ENCODE peak calls at places on chromosomes 6 and 20, in ten cellular contexts. Y, B, N, T, G, H, C, M, Z and A are unnamed samples. For H3K4me1, the result is how much of the 10 kb centered on the place peaks cover.

GRCh38 chr6:15023448-15023847 is 222.4 kb upstream of the JARID2 start:
- DNase-seq in Y (no peak), H (no peak), T (no peak), Z (no peak), B (no peak), N (no peak), C (no peak), G (no peak), M (no peak), A (no peak)

GRCh38 chr20:51484141-51484815 is 58.2 kb downstream of the NFATC2 start:
- DNase-seq in N (no peak), B (no peak), Y (no peak), G (no peak), M (no peak), C (no peak), T (no peak), Z (no peak), H (no peak), A (no peak)

GRCh38 chr20:63738687-63739128 is 868 bp upstream of the SLC2A4RG start:
- DNase-seq in H (no peak), N (no peak), C (peak), B (peak), T (peak), G (no peak), Y (no peak), M (peak), Z (peak), A (peak)

GRCh38 chr20:37903317-37904007 is 535 bp downstream of the VSTM2L start:
- DNase-seq in Z (no peak), C (no peak), M (no peak), N (no peak), B (peak), Y (no peak), G (no peak), H (no peak), T (no peak), A (no peak)

GRCh38 chr20:62117658-62118057 is 4.6 kb upstream of the LSM14B start:
- DNase-seq in H (no peak), G (no peak), M (no peak), Z (peak), C (peak), B (no peak), N (no peak), T (peak), Y (no peak), A (peak)

GRCh38 chr6:84763397-84764331 is 734 bp downstream of the TBX18 start:
- DNase-seq in H (peak), T (no peak), Z (peak), B (peak), N (peak), M (no peak), Y (peak), C (peak), G (no peak), A (peak)

GRCh38 chr20:32965581-32966373 is 38.5 kb downstream of the SUN5 start:
- DNase-seq in N (no peak), M (peak), H (peak), Y (no peak), Z (no peak), G (no peak), T (peak), B (no peak), C (no peak), A (no peak)

GRCh38 chr6:141988954-141989705 is 143.6 kb upstream of the GJE1 start:
- DNase-seq in C (peak), Y (peak), G (peak), H (peak), M (no peak), B (peak), T (peak), N (peak), Z (no peak), A (no peak)

GRCh38 chr6:165231581-165232276 is 77.7 kb downstream of the C6orf118 start:
- DNase-seq in C (peak), Z (no peak), G (peak), B (peak), Y (no peak), H (peak), T (no peak), M (no peak), N (peak), A (no peak)

GRCh38 chr20:62064788-62065668 is 653 bp downstream of the TAF4 start:
- DNase-seq in G (no peak), B (no peak), Y (no peak), N (no peak), Z (no peak), T (no peak), H (no peak), C (peak), M (no peak), A (no peak)

GRCh38 chr20:10447028-10447427 is 11.9 kb downstream of the SLX4IP start:
- DNase-seq in T (peak), H (no peak), N (peak), M (peak), G (peak), B (no peak), Z (no peak), Y (peak), C (no peak), A (no peak)

GRCh38 chr20:48823960-48824497 is 3.8 kb downstream of the PREX1 start:
- DNase-seq in B (no peak), Z (no peak), M (no peak), H (peak), G (peak), Y (peak), N (no peak), C (no peak), T (no peak), A (peak)

GRCh38 chr6:165515963-165516624 is 146.9 kb downstream of the PDE10A start:
- DNase-seq in T (no peak), Y (peak), N (peak), M (no peak), G (peak), C (no peak), H (no peak), B (no peak), Z (no peak), A (no peak)

GRCh38 chr6:141550471-141550870 is 582.3 kb upstream of the GJE1 start:
- DNase-seq in G (no peak), N (no peak), M (no peak), B (no peak), T (no peak), Y (peak), H (no peak), C (no peak), Z (no peak), A (no peak)

GRCh38 chr6:158861686-158862381 is 42.7 kb upstream of the EZR start:
- DNase-seq in T (no peak), M (no peak), G (peak), Z (no peak), C (no peak), B (no peak), N (no peak), Y (peak), H (no peak), A (no peak)

GRCh38 chr6:155174576-155175174 is 89.1 kb upstream of the CLDN20 start:
- DNase-seq in Y (peak), B (peak), H (peak), T (peak), M (peak), N (peak), G (peak), Z (no peak), C (peak), A (no peak)

GRCh38 chr6:2632368-2632767 is 118.4 kb downstream of the MYLK4 start:
- DNase-seq in Y (peak), Z (no peak), T (no peak), M (no peak), H (no peak), G (no peak), B (no peak), C (no peak), N (no peak), A (peak)

GRCh38 chr6:168365422-168366165 is 46.0 kb upstream of the DACT2 start:
- DNase-seq in C (no peak), N (no peak), Y (no peak), M (no peak), B (no peak), H (no peak), Z (peak), G (no peak), T (no peak), A (no peak)

GRCh38 chr6:129345890-129346289 is 364.1 kb downstream of the ARHGAP18 start:
- DNase-seq in H (no peak), T (no peak), Z (no peak), Y (peak), G (peak), N (no peak), M (no peak), C (no peak), B (no peak), A (no peak)

GRCh38 chr6:32432050-32432450 is 7.6 kb upstream of the HLA-DRA start:
- DNase-seq in C (peak), G (peak), M (no peak), T (peak), Y (peak), Z (no peak), N (peak), B (peak), H (no peak), A (no peak)

GRCh38 chr6:30238178-30238795 is 25.1 kb upstream of the TRIM26 start:
- DNase-seq in Y (peak), T (peak), H (no peak), G (peak), Z (no peak), B (peak), N (peak), C (peak), M (no peak), A (no peak)

GRCh38 chr6:25042599-25042936 is 106.8 kb upstream of the RIPOR2 start:
- DNase-seq in H (no peak), B (peak), Z (no peak), C (no peak), N (no peak), G (peak), T (no peak), M (no peak), Y (no peak), A (no peak)

GRCh38 chr20:25065044-25065624 is 7.2 kb upstream of the ACSS1 start:
- DNase-seq in M (no peak), G (no peak), N (no peak), B (no peak), H (no peak), T (no peak), Z (no peak), C (no peak), Y (no peak), A (peak)

GRCh38 chr20:2387180-2387577 is 6.5 kb downstream of the TGM6 start:
- DNase-seq in H (no peak), Z (no peak), C (peak), M (peak), B (peak), Y (peak), T (no peak), G (peak), N (peak), A (no peak)

GRCh38 chr20:39823239-39823638 is 861.1 kb downstream of the DHX35 start:
- DNase-seq in Y (peak), N (no peak), Z (no peak), M (no peak), B (no peak), G (no peak), C (no peak), H (peak), T (no peak), A (no peak)

GRCh38 chr20:24816431-24816830 is 132.6 kb upstream of the CST7 start:
- DNase-seq in B (no peak), N (no peak), T (no peak), Y (no peak), H (no peak), G (no peak), M (no peak), C (no peak), Z (no peak), A (peak)

GRCh38 chr20:38671186-38671585 is 53.1 kb upstream of the SLC32A1 start:
- DNase-seq in T (no peak), B (peak), Y (no peak), N (no peak), M (no peak), G (no peak), Z (no peak), C (peak), H (no peak), A (no peak)

GRCh38 chr20:50624351-50625016 is 66.9 kb downstream of the RIPOR3 start:
- DNase-seq in Y (no peak), T (no peak), N (no peak), G (peak), B (no peak), M (no peak), Z (no peak), C (no peak), H (no peak), A (no peak)

GRCh38 chr20:37552415-37552814 is 24.7 kb upstream of the BLCAP start:
- DNase-seq in H (no peak), G (peak), N (peak), T (no peak), Z (no peak), M (no peak), C (no peak), Y (peak), B (no peak), A (no peak)

GRCh38 chr6:96089173-96089572 is 73.4 kb downstream of the FUT9 start:
- DNase-seq in G (peak), Y (no peak), C (peak), Z (no peak), H (no peak), M (no peak), N (peak), T (no peak), B (peak), A (no peak)

GRCh38 chr20:44187763-44188709 is 1.0 kb upstream of the JPH2 start:
- DNase-seq in T (no peak), Y (peak), G (peak), H (no peak), Z (no peak), N (no peak), M (no peak), C (no peak), B (no peak), A (peak)
- H3K4me3 ChIP-seq in T (no peak), Y (no peak), G (peak), H (peak), Z (peak), N (peak), M (peak), C (no peak), B (peak), A (no peak)

GRCh38 chr20:34377072-34377847 is 14.2 kb downstream of the ITCH start:
- DNase-seq in N (no peak), T (no peak), G (no peak), Z (no peak), M (no peak), H (no peak), B (no peak), Y (no peak), C (no peak), A (no peak)
- H3K4me1 ChIP-seq in N (under half), T (under half), G (under half), Z (under half), M (under half), H (under half), B (under half), Y (under half), C (under half), A (under half)

GRCh38 chr20:35172434-35172806 is 548 bp downstream of the PROCR start:
- DNase-seq in T (no peak), M (no peak), G (no peak), Y (no peak), H (no peak), B (no peak), N (no peak), Z (no peak), C (no peak), A (no peak)

GRCh38 chr20:35174458-35175216 is 2.8 kb downstream of the PROCR start:
- DNase-seq in G (no peak), B (peak), Y (no peak), M (peak), Z (peak), H (no peak), T (no peak), N (no peak), C (peak), A (peak)

GRCh38 chr20:35171753-35172433 is at the start of gene PROCR:
- DNase-seq in T (no peak), C (peak), Z (peak), H (peak), N (peak), B (peak), G (peak), M (peak), Y (peak), A (peak)

GRCh38 chr20:35173576-35174192 is 1.8 kb downstream of the PROCR start:
- DNase-seq in G (no peak), Z (no peak), Y (no peak), C (no peak), N (no peak), T (no peak), M (no peak), H (no peak), B (no peak), A (no peak)

DNA sequence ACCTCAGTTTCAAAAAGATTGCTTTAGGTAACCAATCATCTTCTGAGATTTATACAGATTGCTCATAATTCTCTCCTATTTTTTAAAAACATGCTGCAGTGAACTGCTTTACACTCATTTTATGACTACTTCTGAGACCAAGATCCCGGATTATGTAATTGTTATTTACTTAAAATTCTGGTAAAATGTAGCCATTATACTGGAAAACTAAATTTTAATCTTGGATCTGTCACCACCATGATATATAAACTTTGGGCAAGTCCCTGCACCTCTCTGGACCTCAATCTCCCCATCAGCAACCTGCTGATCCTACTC is 477 bp upstream of the PROCR start:
- DNase-seq in G (no peak), N (no peak), Z (no peak), T (no peak), C (no peak), B (no peak), M (no peak), Y (no peak), H (no peak), A (no peak)
- H3K4me3 ChIP-seq in G (peak), N (peak), Z (peak), T (no peak), C (peak), B (peak), M (peak), Y (peak), H (peak), A (no peak)

GRCh38 chr6:193180-193579 is 99.1 kb upstream of the DUSP22 start:
- DNase-seq in C (no peak), N (no peak), H (peak), T (no peak), G (no peak), Z (no peak), M (no peak), B (no peak), Y (no peak), A (no peak)
- H3K4me1 ChIP-seq in C (under half), N (under half), H (under half), T (half or more), G (under half), Z (under half), M (under half), B (under half), Y (under half), A (under half)

DNA sequence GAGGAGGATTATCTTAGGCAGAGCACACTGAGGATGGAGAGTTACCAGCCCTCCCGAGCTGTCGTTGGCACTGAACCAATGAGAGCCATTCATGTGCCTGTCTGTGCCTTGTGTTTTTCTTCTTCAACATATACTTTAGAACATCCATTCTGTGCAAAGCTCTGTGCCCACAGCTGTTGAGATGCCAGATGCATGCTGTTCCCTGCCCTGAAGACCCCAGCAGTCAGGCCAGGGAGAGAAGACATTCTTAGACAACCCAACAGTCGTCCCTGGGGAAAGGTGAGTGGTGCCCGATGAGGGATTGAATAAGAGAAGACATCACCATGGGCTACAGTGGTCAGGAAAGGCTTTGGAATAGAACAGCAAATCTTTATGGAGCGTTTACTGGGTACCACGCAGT is 114.1 kb downstream of the NRN1 start:
- DNase-seq in N (no peak), Y (no peak), Z (no peak), C (no peak), M (no peak), H (no peak), B (no peak), G (no peak), T (no peak), A (no peak)
- H3K4me3 ChIP-seq in N (peak), Y (no peak), Z (peak), C (peak), M (no peak), H (no peak), B (peak), G (peak), T (peak), A (no peak)

GRCh38 chr6:33610057-33610456 is 11.1 kb upstream of the ITPR3 start:
- DNase-seq in H (no peak), T (no peak), Y (no peak), G (no peak), Z (no peak), N (no peak), M (no peak), B (no peak), C (no peak), A (no peak)
- H3K4me1 ChIP-seq in H (under half), T (under half), Y (under half), G (under half), Z (under half), N (under half), M (under half), B (under half), C (under half), A (under half)

GRCh38 chr6:122068291-122068769 is 331.1 kb upstream of the HSF2 start:
- DNase-seq in N (no peak), Z (no peak), Y (no peak), G (no peak), T (no peak), B (no peak), C (no peak), M (no peak), H (no peak), A (no peak)

GRCh38 chr6:122063090-122063489 is 336.4 kb upstream of the HSF2 start:
- DNase-seq in B (no peak), C (peak), M (no peak), Z (no peak), G (no peak), Y (no peak), H (no peak), T (no peak), N (peak), A (no peak)

GRCh38 chr6:122063761-122064160 is 335.7 kb upstream of the HSF2 start:
- DNase-seq in M (no peak), G (no peak), H (no peak), B (no peak), Z (no peak), Y (no peak), T (no peak), N (no peak), C (no peak), A (no peak)

GRCh38 chr6:122069933-122070332 is 329.5 kb upstream of the HSF2 start:
- DNase-seq in M (no peak), Y (no peak), H (no peak), C (no peak), B (no peak), Z (no peak), G (no peak), T (no peak), N (no peak), A (no peak)

GRCh38 chr6:122066200-122066599 is 333.3 kb upstream of the HSF2 start:
- DNase-seq in H (no peak), M (no peak), Z (no peak), N (no peak), C (no peak), B (no peak), Y (no peak), G (no peak), T (no peak), A (no peak)
- H3K4me3 ChIP-seq in H (no peak), M (no peak), Z (no peak), N (no peak), C (no peak), B (no peak), Y (no peak), G (no peak), T (no peak), A (no peak)